ENCODE peak calls at places on chromosomes 7 and 10, in four cellular contexts. A, L, R and B are unnamed samples.

GRCh38 chr10:126160971-126161630 is 227.2 kb downstream of the ADAM12 start:
- DNase-seq in A (peak; percentile 48), L (no peak), R (peak; percentile 29), B (no peak)

GRCh38 chr10:124387078-124387874 is 31.4 kb downstream of the OAT start:
- DNase-seq in A (peak; percentile 47), L (no peak), R (no peak), B (no peak)

GRCh38 chr7:98281757-98282652 is 519 bp downstream of the BRI3 start:
- DNase-seq in A (peak; percentile 43), L (no peak), R (peak; percentile 64), B (no peak)

GRCh38 chr10:30454744-30455498 is 20.9 kb downstream of the MAP3K8 start:
- DNase-seq in A (no peak), L (no peak), R (peak; percentile 28), B (no peak)

GRCh38 chr7:132782777-132783633 is 206.7 kb upstream of the PLXNA4 start:
- DNase-seq in A (no peak), L (peak; percentile 28), R (no peak), B (no peak)

GRCh38 chr7:74029094-74029785 is 1.3 kb downstream of the ELN start:
- DNase-seq in A (no peak), L (no peak), R (no peak), B (no peak)

GRCh38 chr7:117937726-117938483 is 64.7 kb upstream of the CTTNBP2 start:
- DNase-seq in A (no peak), L (no peak), R (peak; percentile 19), B (no peak)

GRCh38 chr7:81833401-81833800 is 63.6 kb upstream of the HGF start:
- DNase-seq in A (no peak), L (no peak), R (no peak), B (no peak)

GRCh38 chr10:21534611-21535493 is 820 bp downstream of the MLLT10 start:
- DNase-seq in A (peak; percentile 79), L (no peak), R (peak; percentile 83), B (peak; percentile 54)

GRCh38 chr7:23680417-23681405 is 712 bp downstream of the FAM221A start:
- DNase-seq in A (peak; percentile 97), L (peak; percentile 53), R (peak; percentile 84), B (peak; percentile 50)

GRCh38 chr7:55177589-55178261 is 158.9 kb downstream of the EGFR start:
- DNase-seq in A (no peak), L (no peak), R (no peak), B (no peak)

GRCh38 chr7:120988591-120989299 is at the start of gene CPED1:
- DNase-seq in A (peak; percentile 71), L (no peak), R (peak; percentile 84), B (peak; percentile 32)

GRCh38 chr7:127035203-127035849 is 217.4 kb downstream of the GRM8 start:
- DNase-seq in A (no peak), L (peak; percentile 18), R (peak; percentile 11), B (no peak)

GRCh38 chr7:54690059-54690443 is 69.0 kb downstream of the SEC61G start:
- DNase-seq in A (no peak), L (no peak), R (no peak), B (no peak)

GRCh38 chr7:51927738-51928137 is 611.1 kb upstream of the COBL start:
- DNase-seq in A (no peak), L (no peak), R (no peak), B (no peak)

GRCh38 chr10:48708144-48708543 is 23.5 kb downstream of the WDFY4 start:
- DNase-seq in A (no peak), L (no peak), R (no peak), B (no peak)

GRCh38 chr10:124472071-124472470 is 10.4 kb downstream of the LHPP start:
- DNase-seq in A (no peak), L (no peak), R (no peak), B (no peak)

GRCh38 chr10:132832186-132832983 is 46.4 kb upstream of the NKX6-2 start:
- DNase-seq in A (no peak), L (no peak), R (no peak), B (no peak)

GRCh38 chr7:151104411-151105235 is 18.3 kb downstream of the AGAP3 start:
- DNase-seq in A (peak; percentile 91), L (no peak), R (no peak), B (no peak)

GRCh38 chr10:104784452-104784851 is 143.4 kb downstream of the SORCS3 start:
- DNase-seq in A (no peak), L (no peak), R (no peak), B (no peak)

GRCh38 chr10:103470755-103471653 is 8.0 kb downstream of the CALHM3 start:
- DNase-seq in A (no peak), L (no peak), R (no peak), B (peak; percentile 88)

GRCh38 chr10:125397608-125398007 is 237.2 kb upstream of the CTBP2 start:
- DNase-seq in A (no peak), L (no peak), R (no peak), B (no peak)

GRCh38 chr7:26471676-26472075 is 180.0 kb downstream of the SNX10 start:
- DNase-seq in A (no peak), L (no peak), R (no peak), B (no peak)

GRCh38 chr10:26837139-26837538 is 23.6 kb downstream of the ABI1 start:
- DNase-seq in A (no peak), L (no peak), R (no peak), B (no peak)

GRCh38 chr7:141956084-141956483 is 9.3 kb upstream of the CLEC5A start:
- DNase-seq in A (no peak), L (no peak), R (no peak), B (no peak)

GRCh38 chr10:24784923-24785322 is 61.2 kb upstream of the ARHGAP21 start:
- DNase-seq in A (no peak), L (no peak), R (no peak), B (no peak)

GRCh38 chr10:124244256-124244877 is 151.0 kb upstream of the CHST15 start:
- DNase-seq in A (no peak), L (no peak), R (no peak), B (no peak)

GRCh38 chr7:108459922-108460551 is 3.8 kb upstream of the NRCAM start:
- DNase-seq in A (peak; percentile 70), L (no peak), R (peak; percentile 64), B (peak; percentile 46)

GRCh38 chr10:104589871-104590270 is 51.2 kb upstream of the SORCS3 start:
- DNase-seq in A (no peak), L (peak; percentile 57), R (no peak), B (no peak)

GRCh38 chr7:93828260-93828659 is 62.3 kb downstream of the TFPI2 start:
- DNase-seq in A (no peak), L (no peak), R (no peak), B (peak; percentile 3)

GRCh38 chr10:108392286-108392685 is 1227.8 kb upstream of the SORCS1 start:
- DNase-seq in A (no peak), L (no peak), R (no peak), B (no peak)

DNA sequence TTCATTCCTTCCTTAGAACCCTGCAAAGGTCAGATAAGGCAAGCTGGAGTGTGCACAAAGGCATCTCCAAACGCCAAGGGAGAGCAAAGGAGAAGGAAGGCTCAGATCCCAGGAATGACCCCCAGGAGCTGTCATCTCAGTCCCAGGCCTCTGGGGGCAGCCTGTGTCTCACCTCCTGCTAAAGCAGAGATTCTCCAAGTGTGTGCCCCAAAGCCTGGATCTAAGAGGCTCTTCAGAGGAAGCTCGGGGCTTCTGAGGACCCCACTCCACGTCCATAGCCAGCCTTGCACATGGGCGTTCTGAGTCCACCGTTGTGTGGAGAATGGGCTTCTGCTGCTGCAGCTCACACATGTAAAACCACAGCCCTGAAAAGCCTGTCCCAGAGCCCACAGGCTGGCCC is 5.1 kb upstream of the GRID1 start:
- DNase-seq in A (peak; percentile 51), L (no peak), R (no peak), B (no peak)
- TF ChIP-seq CTCF in A (peak; percentile 19), L (no peak), R (no peak), B (no peak)

GRCh38 chr7:76048668-76048988 is 722 bp downstream of the MDH2 start:
- DNase-seq in A (peak; percentile 70), L (no peak), R (peak; percentile 49), B (peak; percentile 61)
- TF ChIP-seq CTCF in A (peak; percentile 25), L (peak; percentile 26), R (peak; percentile 10), B (no peak)

GRCh38 chr7:464177-464711 is 55.4 kb downstream of the PDGFA start:
- DNase-seq in A (no peak), L (no peak), R (no peak), B (no peak)

GRCh38 chr7:466465-467191 is 53.0 kb downstream of the PDGFA start:
- DNase-seq in A (no peak), L (no peak), R (no peak), B (no peak)

GRCh38 chr7:463362-464176 is 56.1 kb downstream of the PDGFA start:
- DNase-seq in A (no peak), L (no peak), R (no peak), B (no peak)

GRCh38 chr7:465710-466400 is 53.8 kb downstream of the PDGFA start:
- DNase-seq in A (no peak), L (no peak), R (no peak), B (no peak)

GRCh38 chr7:464712-465461 is 54.8 kb downstream of the PDGFA start:
- DNase-seq in A (no peak), L (no peak), R (no peak), B (no peak)
- TF ChIP-seq CTCF in A (no peak), L (no peak), R (no peak), B (no peak)

DNA sequence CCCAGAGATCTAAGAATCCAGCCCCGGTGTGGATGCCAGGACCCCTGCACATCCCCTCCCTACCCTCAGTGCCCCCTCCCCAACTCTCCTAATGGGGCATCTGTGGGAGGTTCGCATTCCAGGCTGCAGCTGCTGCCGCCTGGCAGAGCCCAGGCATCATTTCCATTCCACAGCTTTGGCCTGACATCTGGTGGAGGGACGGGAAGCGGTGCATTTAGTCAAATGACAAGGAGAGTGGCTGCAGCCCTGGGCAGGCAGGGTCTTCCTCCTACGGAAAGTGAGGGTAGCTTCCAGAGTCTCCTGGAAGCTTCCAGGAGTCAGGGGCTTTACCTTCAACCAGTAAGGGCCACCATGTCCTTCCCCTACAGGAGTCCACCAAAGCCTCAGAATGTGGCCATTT is 30.8 kb downstream of the PRLHR start:
- DNase-seq in A (peak; percentile 82), L (no peak), R (no peak), B (no peak)
- TF ChIP-seq CTCF in A (peak; percentile 88), L (peak; percentile 22), R (peak; percentile 34), B (no peak)

DNA sequence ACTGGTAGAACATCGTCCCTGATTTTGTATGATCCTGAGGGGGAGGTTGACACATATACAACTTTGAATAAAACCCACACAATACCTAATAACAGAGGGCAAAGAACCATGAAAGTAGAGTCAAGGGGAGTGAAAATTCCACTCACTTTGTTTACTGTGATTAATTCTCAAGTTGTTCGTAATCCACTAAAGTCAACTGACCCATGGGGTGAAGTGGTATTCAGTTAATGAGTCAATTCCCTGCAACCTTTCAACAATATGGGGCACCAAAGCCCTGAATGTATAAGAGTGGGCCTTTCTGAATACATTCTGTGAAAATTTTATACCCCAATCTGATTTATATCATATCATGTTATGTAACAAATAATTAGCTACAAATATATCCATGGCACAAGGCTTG is 39.0 kb upstream of the C10orf67 start:
- DNase-seq in A (no peak), L (no peak), R (no peak), B (no peak)
- TF ChIP-seq CTCF in A (no peak), L (no peak), R (no peak), B (no peak)

GRCh38 chr7:65477326-65477725 is 103.7 kb downstream of the ZNF92 start:
- DNase-seq in A (peak; percentile 91), L (no peak), R (peak; percentile 39), B (no peak)
- TF ChIP-seq CTCF in A (peak; percentile 81), L (no peak), R (peak; percentile 14), B (no peak)